ENCODE peak calls at places on chromosomes 13 and 19, in seven cellular contexts. M is keratinocyte, R is mucosa of descending colon, G is IMR-90, Q is lower leg skin, C is cardiac fibroblast, O is psoas muscle. S is an unnamed sample.

GRCh38 chr13:80336335-80336734 is 4.6 kb downstream of the SPRY2 start:
- DNase-seq in M (no peak), R (no peak), G (peak), Q (no peak), C (peak), O (no peak), S (no peak)

GRCh38 chr13:83150616-83151307 is 731.5 kb downstream of the SLITRK1 start:
- DNase-seq in M (no peak), R (no peak), G (no peak), Q (no peak), C (peak), O (no peak), S (no peak)

GRCh38 chr19:48837081-48837524 is 812 bp upstream of the HSD17B14 start:
- DNase-seq in M (no peak), R (peak), G (peak), Q (peak), C (peak), O (peak), S (peak)

GRCh38 chr19:47899335-47899734 is 13.2 kb upstream of the SULT2A1 start:
- DNase-seq in M (no peak), R (no peak), G (no peak), Q (no peak), C (no peak), O (no peak), S (no peak)

GRCh38 chr13:48818495-48818961 is 157.2 kb upstream of the FNDC3A start:
- DNase-seq in M (peak), R (no peak), G (peak), Q (no peak), C (peak), O (no peak), S (no peak)

GRCh38 chr13:51874651-51875050 is 12.9 kb downstream of the CCDC70 start:
- DNase-seq in M (no peak), R (no peak), G (no peak), Q (no peak), C (no peak), O (no peak), S (no peak)

GRCh38 chr19:8610041-8610927 is at the start of gene ADAMTS10:
- DNase-seq in M (no peak), R (no peak), G (peak), Q (peak), C (peak), O (no peak), S (peak)

GRCh38 chr19:18636969-18637629 is at the start of gene KLHL26:
- DNase-seq in M (no peak), R (no peak), G (no peak), Q (no peak), C (no peak), O (no peak), S (no peak)

GRCh38 chr19:15640904-15641597 is 354 bp downstream of the CYP4F3 start:
- DNase-seq in M (no peak), R (no peak), G (no peak), Q (no peak), C (no peak), O (no peak), S (peak)

GRCh38 chr13:45575146-45575829 is 40.3 kb downstream of the ERICH6B start:
- DNase-seq in M (no peak), R (no peak), G (no peak), Q (peak), C (peak), O (no peak), S (no peak)

GRCh38 chr19:6071103-6071485 is 39.2 kb downstream of the RFX2 start:
- DNase-seq in M (no peak), R (no peak), G (peak), Q (peak), C (peak), O (no peak), S (peak)

GRCh38 chr19:21135433-21135832 is 6.4 kb upstream of the ZNF431 start:
- DNase-seq in M (no peak), R (no peak), G (no peak), Q (no peak), C (no peak), O (no peak), S (no peak)

DNA sequence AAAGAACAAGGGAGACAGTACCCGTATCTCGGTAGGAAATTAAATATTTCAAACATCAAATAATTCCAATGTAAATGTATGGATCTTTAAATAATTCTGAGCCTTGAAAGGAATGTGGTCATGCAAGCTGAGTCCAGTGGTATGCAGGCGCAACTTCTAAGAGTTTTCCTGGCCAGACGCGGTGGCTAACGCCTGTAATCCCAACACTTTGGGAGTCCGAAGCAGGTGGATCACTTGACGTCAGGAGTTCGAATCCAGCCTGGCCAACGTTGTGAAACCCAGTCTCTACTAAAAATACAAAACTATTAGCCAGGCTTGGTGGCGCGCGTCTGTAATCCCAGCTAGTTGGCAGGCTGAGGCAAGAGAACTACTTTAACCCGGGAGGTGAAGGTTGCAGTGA is 1.1 kb upstream of the ZNF845 start:
- DNase-seq in M (no peak), R (no peak), G (no peak), Q (peak), C (no peak), O (no peak), S (no peak)
- H3K4me3 ChIP-seq in M (no peak), R (no peak), G (no peak), Q (no peak), C (no peak), O (peak), S (peak)

DNA sequence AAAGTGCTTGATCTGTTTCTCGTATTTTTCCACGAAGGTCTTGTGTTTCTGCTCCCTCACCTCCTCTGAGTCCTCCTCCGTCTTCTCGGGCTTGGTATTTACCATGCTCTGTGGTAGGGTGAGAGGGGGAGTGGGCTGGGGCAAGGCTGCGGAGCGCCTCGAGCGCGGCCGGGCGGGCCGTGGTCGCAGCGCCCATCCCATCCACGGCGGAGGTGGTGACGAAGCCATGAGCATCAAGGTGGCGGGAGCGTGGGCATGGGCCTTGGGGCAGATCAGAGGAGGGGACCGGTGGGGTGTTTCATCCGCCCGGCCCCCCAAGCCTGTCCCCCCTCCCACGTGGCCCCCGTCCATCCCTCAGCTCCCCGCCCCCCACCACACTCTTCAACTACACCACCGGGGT is 7.9 kb downstream of the CDC37 start:
- DNase-seq in M (no peak), R (no peak), G (no peak), Q (no peak), C (no peak), O (no peak), S (no peak)
- H3K4me3 ChIP-seq in M (no peak), R (no peak), G (no peak), Q (no peak), C (no peak), O (no peak), S (no peak)

DNA sequence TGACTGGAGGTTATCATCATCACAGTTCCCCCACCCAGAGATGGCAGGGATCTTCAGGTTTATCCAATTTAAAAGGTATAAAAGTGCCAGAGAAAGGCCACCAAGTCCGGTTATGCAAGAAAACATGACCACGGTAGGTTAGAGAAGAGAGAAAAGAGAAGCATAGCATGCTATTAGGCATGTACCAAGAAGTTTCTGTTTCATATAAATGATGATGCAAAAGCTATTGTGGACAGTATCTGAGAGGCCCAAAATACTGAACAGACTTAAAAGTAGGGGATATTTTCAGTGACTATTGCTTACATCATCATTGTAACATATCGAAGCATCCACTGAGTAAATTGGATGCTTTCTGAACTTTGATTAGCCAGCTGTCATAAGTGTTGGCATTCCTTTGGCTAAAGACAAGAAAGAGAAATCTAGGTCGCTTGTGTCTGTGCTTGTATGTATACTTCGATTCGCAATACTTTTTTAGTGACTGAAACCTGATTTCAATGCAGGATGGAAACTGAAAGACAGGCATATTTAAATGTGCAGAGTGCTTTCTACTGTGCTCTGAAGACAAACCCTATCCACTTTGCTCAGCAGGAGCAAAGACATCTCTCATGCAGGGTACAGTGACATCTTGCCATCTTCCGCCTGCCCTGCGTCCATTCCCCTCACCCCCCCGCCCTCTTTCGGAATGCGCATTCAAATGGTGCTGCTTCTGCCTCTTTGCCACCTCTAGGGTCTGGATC is 180.3 kb downstream of the SHISA2 start:
- DNase-seq in M (no peak), R (no peak), G (no peak), Q (no peak), C (no peak), O (no peak), S (no peak)
- H3K4me3 ChIP-seq in M (no peak), R (no peak), G (no peak), Q (no peak), C (no peak), O (no peak), S (no peak)

DNA sequence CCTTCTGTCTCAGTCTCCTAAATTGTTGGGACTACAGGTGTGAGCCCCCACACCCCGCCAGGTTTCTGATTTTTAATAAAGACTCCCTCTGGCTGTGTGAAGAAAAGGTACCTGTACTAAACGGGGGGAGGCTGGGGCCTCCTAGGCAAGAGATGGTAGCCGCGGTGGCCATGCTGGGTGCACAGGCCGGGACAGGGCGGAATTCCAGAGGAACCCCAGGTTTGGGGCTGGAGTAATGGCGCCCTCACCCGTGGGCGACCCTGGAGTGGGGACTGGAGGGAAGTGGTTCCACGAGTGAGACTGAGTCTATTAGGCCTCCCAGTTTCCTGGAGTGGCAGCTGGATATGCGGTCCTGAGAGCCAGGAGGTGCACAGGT is 1.6 kb upstream of the CBARP start:
- DNase-seq in M (no peak), R (no peak), G (no peak), Q (no peak), C (no peak), O (no peak), S (no peak)
- H3K4me3 ChIP-seq in M (no peak), R (no peak), G (no peak), Q (no peak), C (no peak), O (no peak), S (no peak)